ENCODE peak calls at places on chromosomes 2 and 18, in six cellular contexts. One of them, this sample, is unnamed.

GRCh38 chr2:70946832-70947442 is 11.2 kb downstream of the ATP6V1B1 start:
- DNase-seq in astrocyte: peak
- DNase-seq in neural crest cell: peak
- DNase-seq in hepatocyte: peak
- DNase-seq in cardiac fibroblast: peak
- DNase-seq in WTC11: peak
- DNase-seq in this sample: no peak

GRCh38 chr2:101748000-101748399 is 50.5 kb downstream of the MAP4K4 start:
- DNase-seq in astrocyte: no peak
- DNase-seq in neural crest cell: no peak
- DNase-seq in hepatocyte: no peak
- DNase-seq in cardiac fibroblast: no peak
- DNase-seq in WTC11: no peak
- DNase-seq in this sample: no peak

GRCh38 chr2:128557841-128558241 is 239.2 kb upstream of the HS6ST1 start:
- DNase-seq in astrocyte: no peak
- DNase-seq in neural crest cell: no peak
- DNase-seq in hepatocyte: no peak
- DNase-seq in cardiac fibroblast: peak
- DNase-seq in WTC11: no peak
- DNase-seq in this sample: no peak

GRCh38 chr2:172096661-172097547 is 5.8 kb downstream of the DLX2 start:
- DNase-seq in astrocyte: peak
- DNase-seq in neural crest cell: peak
- DNase-seq in hepatocyte: peak
- DNase-seq in cardiac fibroblast: peak
- DNase-seq in WTC11: no peak
- DNase-seq in this sample: no peak

GRCh38 chr2:25290811-25291510 is 50.8 kb downstream of the DNMT3A start:
- DNase-seq in astrocyte: peak
- DNase-seq in neural crest cell: no peak
- DNase-seq in hepatocyte: no peak
- DNase-seq in cardiac fibroblast: no peak
- DNase-seq in WTC11: no peak
- DNase-seq in this sample: no peak

GRCh38 chr2:84870306-84870705 is 10.6 kb downstream of the TRABD2A start:
- DNase-seq in astrocyte: no peak
- DNase-seq in neural crest cell: no peak
- DNase-seq in hepatocyte: no peak
- DNase-seq in cardiac fibroblast: no peak
- DNase-seq in WTC11: no peak
- DNase-seq in this sample: no peak

GRCh38 chr2:72985891-72986683 is 68.8 kb downstream of the EMX1 start:
- DNase-seq in astrocyte: no peak
- DNase-seq in neural crest cell: no peak
- DNase-seq in hepatocyte: no peak
- DNase-seq in cardiac fibroblast: no peak
- DNase-seq in WTC11: no peak
- DNase-seq in this sample: no peak

GRCh38 chr18:22074343-22075070 is 94.9 kb upstream of the GATA6 start:
- DNase-seq in astrocyte: no peak
- DNase-seq in neural crest cell: no peak
- DNase-seq in hepatocyte: no peak
- DNase-seq in cardiac fibroblast: no peak
- DNase-seq in WTC11: no peak
- DNase-seq in this sample: no peak

GRCh38 chr2:196988599-196988998 is 62.1 kb upstream of the PGAP1 start:
- DNase-seq in astrocyte: no peak
- DNase-seq in neural crest cell: no peak
- DNase-seq in hepatocyte: no peak
- DNase-seq in cardiac fibroblast: no peak
- DNase-seq in WTC11: no peak
- DNase-seq in this sample: no peak

GRCh38 chr2:74374509-74375205 is 5.5 kb downstream of the DCTN1 start:
- DNase-seq in astrocyte: peak
- DNase-seq in neural crest cell: peak
- DNase-seq in hepatocyte: peak
- DNase-seq in cardiac fibroblast: peak
- DNase-seq in WTC11: peak
- DNase-seq in this sample: no peak

GRCh38 chr2:223396993-223397392 is 205.2 kb downstream of the SCG2 start:
- DNase-seq in astrocyte: no peak
- DNase-seq in neural crest cell: no peak
- DNase-seq in hepatocyte: no peak
- DNase-seq in cardiac fibroblast: peak
- DNase-seq in WTC11: no peak
- DNase-seq in this sample: no peak

GRCh38 chr2:193463016-193463415 is 1268.3 kb upstream of the TMEFF2 start:
- DNase-seq in astrocyte: no peak
- DNase-seq in neural crest cell: no peak
- DNase-seq in hepatocyte: no peak
- DNase-seq in cardiac fibroblast: no peak
- DNase-seq in WTC11: no peak
- DNase-seq in this sample: no peak

GRCh38 chr18:59357928-59358327 is 1.1 kb downstream of the LMAN1 start:
- DNase-seq in astrocyte: peak
- DNase-seq in neural crest cell: no peak
- DNase-seq in hepatocyte: peak
- DNase-seq in cardiac fibroblast: peak
- DNase-seq in WTC11: no peak
- DNase-seq in this sample: no peak

GRCh38 chr18:12405066-12405465 is 2.7 kb upstream of the PRELID3A start:
- DNase-seq in astrocyte: no peak
- DNase-seq in neural crest cell: no peak
- DNase-seq in hepatocyte: no peak
- DNase-seq in cardiac fibroblast: no peak
- DNase-seq in WTC11: no peak
- DNase-seq in this sample: no peak

DNA sequence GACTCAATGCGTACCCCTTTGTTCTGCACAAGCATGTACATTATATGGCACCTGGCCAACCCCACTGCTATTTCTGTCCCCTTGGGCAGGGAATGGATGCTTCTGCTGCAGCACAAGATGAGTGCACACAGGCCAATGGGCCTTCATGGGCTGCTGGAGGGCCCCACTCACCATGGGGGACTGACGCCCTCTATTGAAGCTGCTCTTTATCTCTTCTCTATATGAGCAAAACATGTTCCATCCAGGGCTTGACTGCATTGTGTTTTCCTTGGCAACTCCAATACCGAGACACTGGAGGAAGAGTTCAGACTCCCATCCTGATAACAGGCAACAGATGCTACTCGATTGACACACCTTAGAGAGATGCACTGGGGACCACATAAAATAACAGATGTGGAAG is 251.6 kb upstream of the NCKAP5 start:
- DNase-seq in astrocyte: no peak
- DNase-seq in neural crest cell: no peak
- DNase-seq in hepatocyte: no peak
- DNase-seq in cardiac fibroblast: peak
- DNase-seq in WTC11: no peak
- DNase-seq in this sample: no peak
- TF ChIP-seq CTCF in astrocyte: no peak
- TF ChIP-seq CTCF in neural crest cell: no peak
- TF ChIP-seq CTCF in hepatocyte: no peak
- TF ChIP-seq CTCF in cardiac fibroblast: no peak
- TF ChIP-seq CTCF in WTC11: no peak
- TF ChIP-seq CTCF in this sample: no peak

GRCh38 chr18:67586101-67586500 is 69.6 kb upstream of the DSEL start:
- DNase-seq in astrocyte: no peak
- DNase-seq in neural crest cell: no peak
- DNase-seq in hepatocyte: no peak
- DNase-seq in cardiac fibroblast: no peak
- DNase-seq in WTC11: no peak
- DNase-seq in this sample: no peak

GRCh38 chr18:67589325-67589724 is 72.8 kb upstream of the DSEL start:
- DNase-seq in astrocyte: no peak
- DNase-seq in neural crest cell: no peak
- DNase-seq in hepatocyte: no peak
- DNase-seq in cardiac fibroblast: peak
- DNase-seq in WTC11: no peak
- DNase-seq in this sample: no peak

GRCh38 chr18:67596003-67596402 is 79.5 kb upstream of the DSEL start:
- DNase-seq in astrocyte: no peak
- DNase-seq in neural crest cell: no peak
- DNase-seq in hepatocyte: no peak
- DNase-seq in cardiac fibroblast: no peak
- DNase-seq in WTC11: no peak
- DNase-seq in this sample: no peak

DNA sequence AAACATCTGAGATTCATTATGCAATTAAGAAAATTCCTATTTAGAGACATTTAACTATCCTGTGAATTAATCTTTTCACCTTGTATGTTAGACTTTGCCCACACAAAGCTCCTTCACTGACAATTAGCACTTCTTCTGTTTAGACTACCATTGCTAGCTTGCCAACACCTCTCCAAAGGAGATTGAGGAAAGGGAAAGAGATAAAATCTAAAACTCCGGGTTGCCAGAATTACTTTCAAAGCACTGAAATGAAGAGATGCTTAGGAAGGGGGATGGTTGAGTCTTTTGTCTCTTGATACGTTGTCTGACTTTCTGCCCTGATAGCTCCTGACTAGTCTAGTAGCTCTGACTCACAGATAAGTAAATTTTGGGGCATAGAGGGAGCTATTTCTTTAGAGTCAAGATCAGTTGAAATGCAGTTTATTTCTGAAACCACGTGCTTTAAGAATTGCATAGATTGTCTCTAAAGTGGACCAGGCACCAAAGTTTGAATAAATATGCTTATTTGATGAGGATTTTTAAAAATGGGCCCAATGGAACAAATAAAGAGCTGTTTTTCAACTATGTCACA is 74.1 kb upstream of the DSEL start:
- DNase-seq in astrocyte: peak
- DNase-seq in neural crest cell: no peak
- DNase-seq in hepatocyte: peak
- DNase-seq in cardiac fibroblast: peak
- DNase-seq in WTC11: no peak
- DNase-seq in this sample: no peak
- TF ChIP-seq CTCF in astrocyte: no peak
- TF ChIP-seq CTCF in neural crest cell: no peak
- TF ChIP-seq CTCF in hepatocyte: no peak
- TF ChIP-seq CTCF in cardiac fibroblast: peak
- TF ChIP-seq CTCF in WTC11: no peak
- TF ChIP-seq CTCF in this sample: peak

GRCh38 chr2:31070339-31070738 is 67.9 kb downstream of the GALNT14 start:
- DNase-seq in astrocyte: no peak
- DNase-seq in neural crest cell: no peak
- DNase-seq in hepatocyte: no peak
- DNase-seq in cardiac fibroblast: no peak
- DNase-seq in WTC11: no peak
- DNase-seq in this sample: no peak

GRCh38 chr2:31069926-31070325 is 68.3 kb downstream of the GALNT14 start:
- DNase-seq in astrocyte: no peak
- DNase-seq in neural crest cell: no peak
- DNase-seq in hepatocyte: no peak
- DNase-seq in cardiac fibroblast: no peak
- DNase-seq in WTC11: no peak
- DNase-seq in this sample: no peak

GRCh38 chr2:31065356-31065755 is 72.9 kb downstream of the GALNT14 start:
- DNase-seq in astrocyte: no peak
- DNase-seq in neural crest cell: no peak
- DNase-seq in hepatocyte: no peak
- DNase-seq in cardiac fibroblast: no peak
- DNase-seq in WTC11: no peak
- DNase-seq in this sample: no peak

GRCh38 chr2:31066594-31066993 is 71.6 kb downstream of the GALNT14 start:
- DNase-seq in astrocyte: no peak
- DNase-seq in neural crest cell: no peak
- DNase-seq in hepatocyte: no peak
- DNase-seq in cardiac fibroblast: no peak
- DNase-seq in WTC11: no peak
- DNase-seq in this sample: no peak

DNA sequence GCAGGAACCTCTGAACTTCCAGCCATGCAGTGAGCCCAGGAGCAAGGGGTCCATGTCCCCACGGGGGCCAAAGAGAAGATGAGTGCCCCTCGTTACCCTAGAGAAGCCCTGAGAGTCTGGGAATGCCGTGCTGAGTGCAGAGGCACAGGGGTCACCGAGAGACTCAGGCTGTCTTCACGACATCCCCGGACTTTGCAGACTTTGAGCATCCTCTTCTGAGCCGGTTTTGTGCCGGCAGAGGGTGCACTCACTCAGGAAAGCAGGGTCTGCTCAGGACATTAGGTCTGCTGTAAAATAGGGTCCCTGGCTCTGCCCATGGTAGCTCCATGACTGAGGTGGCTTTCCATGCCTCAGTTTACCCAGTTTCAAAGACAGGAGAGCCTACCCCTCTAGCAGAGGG is 71.0 kb downstream of the GALNT14 start:
- DNase-seq in astrocyte: no peak
- DNase-seq in neural crest cell: no peak
- DNase-seq in hepatocyte: no peak
- DNase-seq in cardiac fibroblast: no peak
- DNase-seq in WTC11: peak
- DNase-seq in this sample: no peak
- TF ChIP-seq CTCF in astrocyte: no peak
- TF ChIP-seq CTCF in neural crest cell: no peak
- TF ChIP-seq CTCF in hepatocyte: no peak
- TF ChIP-seq CTCF in cardiac fibroblast: no peak
- TF ChIP-seq CTCF in WTC11: no peak
- TF ChIP-seq CTCF in this sample: no peak

DNA sequence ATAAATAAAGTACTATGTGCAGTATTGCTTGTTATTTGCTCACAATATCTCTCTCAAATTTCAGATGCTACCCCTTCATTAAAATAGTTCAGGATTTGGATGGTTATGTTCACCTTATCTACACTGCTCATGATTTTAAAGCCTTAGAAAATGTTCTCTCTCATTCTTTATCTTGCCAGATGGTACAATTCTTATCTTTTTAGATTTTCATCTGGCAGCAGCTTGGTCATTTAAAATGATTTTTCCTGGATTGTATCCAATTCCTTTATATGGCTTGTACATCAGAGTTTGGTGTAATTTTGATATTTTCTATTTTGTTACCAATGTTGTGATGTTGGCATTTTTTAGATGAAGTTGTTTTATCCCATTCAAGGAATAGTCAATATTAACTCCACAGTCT is 10.1 kb upstream of the ADAM23 start:
- DNase-seq in astrocyte: no peak
- DNase-seq in neural crest cell: no peak
- DNase-seq in hepatocyte: no peak
- DNase-seq in cardiac fibroblast: no peak
- DNase-seq in WTC11: no peak
- DNase-seq in this sample: no peak
- TF ChIP-seq CTCF in astrocyte: no peak
- TF ChIP-seq CTCF in neural crest cell: no peak
- TF ChIP-seq CTCF in hepatocyte: no peak
- TF ChIP-seq CTCF in cardiac fibroblast: no peak
- TF ChIP-seq CTCF in WTC11: no peak
- TF ChIP-seq CTCF in this sample: no peak

GRCh38 chr2:54728669-54729120 is 5.2 kb downstream of the EML6 start:
- DNase-seq in astrocyte: peak
- DNase-seq in neural crest cell: no peak
- DNase-seq in hepatocyte: peak
- DNase-seq in cardiac fibroblast: peak
- DNase-seq in WTC11: no peak
- DNase-seq in this sample: no peak
- TF ChIP-seq CTCF in astrocyte: no peak
- TF ChIP-seq CTCF in neural crest cell: no peak
- TF ChIP-seq CTCF in hepatocyte: no peak
- TF ChIP-seq CTCF in cardiac fibroblast: peak
- TF ChIP-seq CTCF in WTC11: no peak
- TF ChIP-seq CTCF in this sample: no peak

GRCh38 chr2:20633794-20634259 is 17.1 kb downstream of the HS1BP3 start:
- DNase-seq in astrocyte: no peak
- DNase-seq in neural crest cell: no peak
- DNase-seq in hepatocyte: peak
- DNase-seq in cardiac fibroblast: no peak
- DNase-seq in WTC11: peak
- DNase-seq in this sample: no peak
- TF ChIP-seq CTCF in astrocyte: no peak
- TF ChIP-seq CTCF in neural crest cell: no peak
- TF ChIP-seq CTCF in hepatocyte: no peak
- TF ChIP-seq CTCF in cardiac fibroblast: no peak
- TF ChIP-seq CTCF in WTC11: no peak
- TF ChIP-seq CTCF in this sample: no peak

GRCh38 chr2:24024018-24024417 is 14.1 kb downstream of the MFSD2B start:
- DNase-seq in astrocyte: peak
- DNase-seq in neural crest cell: no peak
- DNase-seq in hepatocyte: no peak
- DNase-seq in cardiac fibroblast: peak
- DNase-seq in WTC11: peak
- DNase-seq in this sample: no peak
- TF ChIP-seq CTCF in astrocyte: no peak
- TF ChIP-seq CTCF in neural crest cell: no peak
- TF ChIP-seq CTCF in hepatocyte: peak
- TF ChIP-seq CTCF in cardiac fibroblast: peak
- TF ChIP-seq CTCF in WTC11: no peak
- TF ChIP-seq CTCF in this sample: no peak